ENCODE peak calls at places on chromosome 16, in eight cellular contexts. One of them, this sample, is unnamed.

GRCh38 chr16:77298638-77299360 is 99.6 kb downstream of the SYCE1L start:
- DNase-seq in CD8-positive, alpha-beta T cell: no peak
- DNase-seq in AG04450: peak; percentile 46
- DNase-seq in K562: no peak
- DNase-seq in tibial nerve: no peak
- DNase-seq in AG04449: peak; percentile 87
- DNase-seq in fibroblast of lung: peak; percentile 98
- DNase-seq in lower lobe of right lung: no peak
- DNase-seq in this sample: peak; percentile 97

GRCh38 chr16:80580109-80580832 is 39.5 kb downstream of the DYNLRB2 start:
- DNase-seq in lower lobe of right lung: no peak
- DNase-seq in tibial nerve: no peak
- DNase-seq in CD8-positive, alpha-beta T cell: peak; percentile 74
- DNase-seq in fibroblast of lung: peak; percentile 92
- DNase-seq in AG04450: no peak
- DNase-seq in AG04449: no peak
- DNase-seq in K562: no peak
- DNase-seq in this sample: peak; percentile 22

GRCh38 chr16:60748366-60748765 is 1287.9 kb downstream of the CDH8 start:
- DNase-seq in AG04449: no peak
- DNase-seq in K562: no peak
- DNase-seq in lower lobe of right lung: no peak
- DNase-seq in CD8-positive, alpha-beta T cell: no peak
- DNase-seq in AG04450: no peak
- DNase-seq in fibroblast of lung: peak; percentile 24
- DNase-seq in tibial nerve: no peak
- DNase-seq in this sample: no peak

GRCh38 chr16:52128407-52128806 is 418.5 kb downstream of the TOX3 start:
- DNase-seq in AG04450: no peak
- DNase-seq in CD8-positive, alpha-beta T cell: no peak
- DNase-seq in fibroblast of lung: no peak
- DNase-seq in lower lobe of right lung: no peak
- DNase-seq in K562: no peak
- DNase-seq in AG04449: no peak
- DNase-seq in tibial nerve: no peak
- DNase-seq in this sample: no peak

GRCh38 chr16:87279094-87279658 is 38.0 kb downstream of the C16orf95 start:
- DNase-seq in AG04449: no peak
- DNase-seq in lower lobe of right lung: no peak
- DNase-seq in tibial nerve: no peak
- DNase-seq in AG04450: no peak
- DNase-seq in CD8-positive, alpha-beta T cell: no peak
- DNase-seq in K562: no peak
- DNase-seq in fibroblast of lung: no peak
- DNase-seq in this sample: no peak

GRCh38 chr16:66728117-66728787 is 23.2 kb downstream of the DYNC1LI2 start:
- DNase-seq in K562: peak; percentile 47
- DNase-seq in lower lobe of right lung: no peak
- DNase-seq in fibroblast of lung: peak; percentile 62
- DNase-seq in CD8-positive, alpha-beta T cell: no peak
- DNase-seq in AG04450: no peak
- DNase-seq in tibial nerve: no peak
- DNase-seq in AG04449: no peak
- DNase-seq in this sample: peak; percentile 80

GRCh38 chr16:13904179-13904691 is 15.7 kb upstream of the ERCC4 start:
- DNase-seq in tibial nerve: no peak
- DNase-seq in CD8-positive, alpha-beta T cell: no peak
- DNase-seq in AG04449: no peak
- DNase-seq in lower lobe of right lung: no peak
- DNase-seq in AG04450: no peak
- DNase-seq in K562: no peak
- DNase-seq in fibroblast of lung: no peak
- DNase-seq in this sample: no peak

GRCh38 chr16:49590166-49590871 is 216.7 kb downstream of the C16orf78 start:
- DNase-seq in K562: no peak
- DNase-seq in lower lobe of right lung: no peak
- DNase-seq in AG04449: no peak
- DNase-seq in fibroblast of lung: no peak
- DNase-seq in tibial nerve: no peak
- DNase-seq in AG04450: no peak
- DNase-seq in CD8-positive, alpha-beta T cell: no peak
- DNase-seq in this sample: no peak

GRCh38 chr16:23082161-23082788 is 67.0 kb downstream of the USP31 start:
- DNase-seq in CD8-positive, alpha-beta T cell: no peak
- DNase-seq in K562: no peak
- DNase-seq in tibial nerve: no peak
- DNase-seq in lower lobe of right lung: no peak
- DNase-seq in AG04449: no peak
- DNase-seq in fibroblast of lung: peak; percentile 23
- DNase-seq in AG04450: no peak
- DNase-seq in this sample: peak; percentile 16

GRCh38 chr16:88810166-88810867 is 1.4 kb downstream of the APRT start:
- DNase-seq in tibial nerve: no peak
- DNase-seq in K562: peak; percentile 57
- DNase-seq in AG04450: no peak
- DNase-seq in CD8-positive, alpha-beta T cell: no peak
- DNase-seq in fibroblast of lung: no peak
- DNase-seq in lower lobe of right lung: no peak
- DNase-seq in AG04449: no peak
- DNase-seq in this sample: no peak
- H3K4me3 ChIP-seq in tibial nerve: peak overlapping the region; percentile 79
- H3K4me3 ChIP-seq in K562: peak overlapping the region; percentile 64
- H3K4me3 ChIP-seq in AG04450: peak overlapping the region; percentile 84
- H3K4me3 ChIP-seq in CD8-positive, alpha-beta T cell: peak overlapping the region; percentile 99
- H3K4me3 ChIP-seq in fibroblast of lung: peak overlapping the region; percentile 61
- H3K4me3 ChIP-seq in lower lobe of right lung: peak overlapping the region; percentile 94
- H3K4me3 ChIP-seq in AG04449: peak overlapping the region; percentile 83
- H3K4me3 ChIP-seq in this sample: peak overlapping the region; percentile 70

DNA sequence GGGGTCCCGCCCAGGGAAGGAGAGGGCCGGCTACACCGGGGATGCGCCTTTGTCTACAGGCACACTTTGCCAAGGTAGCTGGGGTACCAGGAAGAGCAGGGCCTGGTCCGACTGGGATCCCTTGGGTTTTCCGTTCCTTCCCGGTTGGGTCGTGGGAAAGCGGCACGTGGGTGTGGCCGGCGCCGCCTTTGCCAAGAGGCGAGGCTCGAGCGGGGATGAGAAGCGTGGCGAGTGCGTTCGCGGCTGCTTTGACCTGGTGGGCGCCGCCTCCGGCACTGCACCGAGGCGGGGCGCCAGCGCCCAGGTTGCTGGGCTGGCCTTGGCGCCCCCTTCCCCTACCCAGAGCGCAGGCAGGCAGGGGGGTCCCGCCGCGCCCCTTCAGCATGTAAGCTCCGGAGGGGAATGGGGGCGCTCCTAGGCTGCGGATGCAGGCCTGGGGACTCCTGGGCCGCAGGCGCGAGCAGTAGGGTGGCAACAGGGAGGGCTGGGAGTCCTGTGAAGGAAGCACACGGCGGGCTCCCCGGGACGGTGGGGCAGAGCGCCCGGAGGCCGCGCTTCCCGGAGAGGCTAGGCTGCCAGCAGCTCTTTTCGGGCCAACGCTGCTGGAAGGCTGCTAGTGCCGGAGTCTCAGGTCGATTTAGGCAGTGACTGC is 2.0 kb downstream of the HAS3 start:
- DNase-seq in AG04450: no peak
- DNase-seq in lower lobe of right lung: peak; percentile 67
- DNase-seq in CD8-positive, alpha-beta T cell: no peak
- DNase-seq in fibroblast of lung: peak; percentile 22
- DNase-seq in tibial nerve: no peak
- DNase-seq in AG04449: no peak
- DNase-seq in K562: no peak
- DNase-seq in this sample: no peak
- TF ChIP-seq CTCF in AG04450: no peak
- TF ChIP-seq CTCF in lower lobe of right lung: no peak
- TF ChIP-seq CTCF in CD8-positive, alpha-beta T cell: no peak
- TF ChIP-seq CTCF in fibroblast of lung: no peak
- TF ChIP-seq CTCF in tibial nerve: no peak
- TF ChIP-seq CTCF in AG04449: no peak
- TF ChIP-seq CTCF in K562: no peak
- TF ChIP-seq CTCF in this sample: no peak

GRCh38 chr16:3007059-3007956 is 5.4 kb upstream of the CLDN9 start:
- DNase-seq in tibial nerve: no peak
- DNase-seq in AG04450: no peak
- DNase-seq in lower lobe of right lung: no peak
- DNase-seq in CD8-positive, alpha-beta T cell: no peak
- DNase-seq in K562: peak; percentile 69
- DNase-seq in fibroblast of lung: no peak
- DNase-seq in AG04449: no peak
- DNase-seq in this sample: no peak
- H3K4me3 ChIP-seq in tibial nerve: no peak overlapping the region
- H3K4me3 ChIP-seq in AG04450: no peak overlapping the region
- H3K4me3 ChIP-seq in lower lobe of right lung: peak overlapping the region; percentile 15
- H3K4me3 ChIP-seq in CD8-positive, alpha-beta T cell: no peak overlapping the region
- H3K4me3 ChIP-seq in K562: peak overlapping the region; percentile 19
- H3K4me3 ChIP-seq in fibroblast of lung: no peak overlapping the region
- H3K4me3 ChIP-seq in AG04449: no peak overlapping the region
- H3K4me3 ChIP-seq in this sample: no peak overlapping the region

DNA sequence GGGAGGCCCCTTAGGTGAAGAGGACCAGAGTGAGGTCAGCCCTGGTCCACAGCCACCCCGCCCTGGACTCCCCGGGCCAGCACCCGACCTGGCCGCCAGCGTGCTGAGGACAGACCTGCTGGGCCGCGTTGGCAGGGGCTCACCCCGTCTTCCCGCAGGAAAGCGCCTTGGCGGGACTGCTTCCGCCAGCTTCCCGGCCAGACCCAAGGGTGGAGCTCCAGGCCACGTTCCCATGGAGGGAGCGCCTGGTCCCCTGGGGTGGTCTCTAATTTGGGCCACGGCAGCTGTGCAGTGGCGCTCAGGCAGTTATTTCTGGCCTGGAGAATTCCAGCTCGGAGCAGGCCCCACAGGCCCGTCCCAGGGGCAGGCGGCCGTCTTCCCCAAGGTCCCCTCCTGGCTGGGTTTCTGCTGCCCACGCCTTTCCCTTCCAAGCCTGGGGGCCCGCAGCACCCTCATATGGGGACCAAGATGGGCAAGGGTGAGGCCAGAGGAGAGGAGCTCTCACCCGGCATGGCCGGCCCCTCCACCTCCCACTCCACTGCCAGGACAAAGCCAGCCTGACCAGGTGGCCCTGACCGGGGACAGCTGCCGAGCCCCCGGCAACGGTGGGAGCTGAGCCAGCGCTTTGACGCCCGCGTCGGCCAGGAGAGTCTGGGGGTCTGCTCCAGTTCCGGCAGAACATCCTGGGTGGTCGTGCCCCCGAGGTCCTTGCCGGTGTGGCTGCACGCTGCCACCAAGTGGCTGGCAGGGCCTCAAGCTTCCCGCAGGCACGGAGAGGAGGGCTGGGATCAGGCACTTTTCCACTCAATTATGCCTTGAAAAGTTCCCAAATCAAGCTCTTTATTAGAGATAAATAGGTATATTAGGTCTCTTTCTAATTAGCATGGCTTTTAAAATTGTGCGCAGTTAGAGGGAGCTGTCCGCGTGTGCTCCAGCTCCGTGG is 28.1 kb downstream of the CACNA1H start:
- DNase-seq in K562: no peak
- DNase-seq in AG04450: no peak
- DNase-seq in tibial nerve: no peak
- DNase-seq in CD8-positive, alpha-beta T cell: no peak
- DNase-seq in lower lobe of right lung: no peak
- DNase-seq in AG04449: no peak
- DNase-seq in fibroblast of lung: no peak
- DNase-seq in this sample: no peak
- TF ChIP-seq CTCF in K562: no peak
- TF ChIP-seq CTCF in AG04450: peak; percentile 6
- TF ChIP-seq CTCF in tibial nerve: no peak
- TF ChIP-seq CTCF in CD8-positive, alpha-beta T cell: no peak
- TF ChIP-seq CTCF in lower lobe of right lung: no peak
- TF ChIP-seq CTCF in AG04449: no peak
- TF ChIP-seq CTCF in fibroblast of lung: no peak
- TF ChIP-seq CTCF in this sample: no peak

DNA sequence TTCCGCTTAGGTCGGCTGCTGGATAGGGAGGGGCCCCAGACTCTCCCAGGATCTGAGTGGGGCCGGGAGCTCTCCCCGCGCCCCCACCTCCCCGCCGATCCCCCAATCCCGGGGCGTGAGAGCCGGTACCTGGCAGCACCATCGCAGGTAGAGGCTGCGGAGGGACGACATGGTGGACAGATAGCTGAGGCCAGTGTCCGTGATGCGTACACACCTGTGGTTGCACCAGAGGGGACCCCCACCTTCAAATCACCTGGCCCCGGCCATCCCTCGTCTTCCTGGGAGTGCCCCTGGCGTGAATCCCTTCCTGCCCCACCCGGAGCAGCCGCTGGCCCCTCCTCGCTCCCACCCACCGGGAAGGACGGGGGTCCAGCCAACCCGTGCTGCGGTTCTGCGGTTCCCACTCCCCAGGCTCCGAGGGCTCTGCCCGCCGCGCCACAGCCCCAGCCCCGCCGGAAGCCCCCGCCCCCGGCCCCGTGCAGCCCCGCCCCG is 4.7 kb upstream of the WDR24 start:
- DNase-seq in CD8-positive, alpha-beta T cell: no peak
- DNase-seq in AG04450: no peak
- DNase-seq in AG04449: no peak
- DNase-seq in K562: no peak
- DNase-seq in lower lobe of right lung: no peak
- DNase-seq in fibroblast of lung: no peak
- DNase-seq in tibial nerve: no peak
- DNase-seq in this sample: no peak
- H3K4me3 ChIP-seq in CD8-positive, alpha-beta T cell: peak overlapping the region; percentile 58
- H3K4me3 ChIP-seq in AG04450: no peak overlapping the region
- H3K4me3 ChIP-seq in AG04449: no peak overlapping the region
- H3K4me3 ChIP-seq in K562: peak overlapping the region; percentile 45
- H3K4me3 ChIP-seq in lower lobe of right lung: peak overlapping the region; percentile 50
- H3K4me3 ChIP-seq in fibroblast of lung: no peak overlapping the region
- H3K4me3 ChIP-seq in tibial nerve: no peak overlapping the region
- H3K4me3 ChIP-seq in this sample: no peak overlapping the region

DNA sequence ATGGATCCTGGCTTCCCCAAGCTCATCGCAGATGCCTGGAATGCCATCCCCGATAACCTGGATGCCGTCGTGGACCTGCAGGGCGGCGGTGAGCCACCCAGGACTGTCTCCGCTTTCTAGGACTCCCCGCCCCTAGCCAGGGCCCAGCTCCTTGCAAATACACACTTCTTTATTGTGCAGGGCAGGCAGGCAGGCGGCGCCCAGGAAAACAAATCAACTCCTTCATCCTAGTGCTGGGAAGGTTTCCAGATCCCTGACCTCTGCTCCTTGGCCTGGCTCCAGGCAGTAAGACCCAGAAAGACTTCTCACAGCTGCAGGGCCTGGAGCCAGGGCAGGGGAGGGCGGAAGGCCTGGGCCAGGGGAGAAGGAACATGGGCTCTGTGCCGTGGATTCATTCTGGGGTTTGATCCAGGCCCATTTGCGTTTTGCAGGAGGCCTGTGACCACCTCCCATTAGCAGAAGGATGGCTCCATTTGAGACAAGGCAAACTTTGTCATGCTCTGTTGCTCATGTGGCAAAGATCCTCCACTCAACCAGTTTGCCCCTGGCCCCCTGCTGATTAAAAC is 6.0 kb upstream of the LPCAT2 start:
- DNase-seq in AG04449: no peak
- DNase-seq in CD8-positive, alpha-beta T cell: no peak
- DNase-seq in fibroblast of lung: peak; percentile 97
- DNase-seq in AG04450: peak; percentile 91
- DNase-seq in lower lobe of right lung: peak; percentile 82
- DNase-seq in K562: peak; percentile 3
- DNase-seq in tibial nerve: peak; percentile 96
- DNase-seq in this sample: peak; percentile 97
- TF ChIP-seq CTCF in AG04449: no peak
- TF ChIP-seq CTCF in CD8-positive, alpha-beta T cell: no peak
- TF ChIP-seq CTCF in fibroblast of lung: no peak
- TF ChIP-seq CTCF in AG04450: peak; percentile 30
- TF ChIP-seq CTCF in lower lobe of right lung: no peak
- TF ChIP-seq CTCF in K562: no peak
- TF ChIP-seq CTCF in tibial nerve: peak; percentile 55
- TF ChIP-seq CTCF in this sample: peak; percentile 20

GRCh38 chr16:53952215-53953208 is 248.6 kb downstream of the FTO start:
- DNase-seq in tibial nerve: no peak
- DNase-seq in AG04450: no peak
- DNase-seq in CD8-positive, alpha-beta T cell: no peak
- DNase-seq in lower lobe of right lung: no peak
- DNase-seq in AG04449: no peak
- DNase-seq in fibroblast of lung: peak; percentile 48
- DNase-seq in K562: no peak
- DNase-seq in this sample: peak; percentile 35
- H3K4me3 ChIP-seq in tibial nerve: no peak overlapping the region
- H3K4me3 ChIP-seq in AG04450: peak overlapping the region; percentile 31
- H3K4me3 ChIP-seq in CD8-positive, alpha-beta T cell: peak overlapping the region; percentile 9
- H3K4me3 ChIP-seq in lower lobe of right lung: peak overlapping the region; percentile 10
- H3K4me3 ChIP-seq in AG04449: no peak overlapping the region
- H3K4me3 ChIP-seq in fibroblast of lung: peak overlapping the region; percentile 41
- H3K4me3 ChIP-seq in K562: no peak overlapping the region
- H3K4me3 ChIP-seq in this sample: peak overlapping the region; percentile 34